ENCODE peak calls at places on chromosomes 3 and 15, in seven cellular contexts. N is IMR-90, X is lung, R is body of pancreas, O is sigmoid colon, M is AG09319, W is tibial artery. I is an unnamed sample.
A peak's percentile ranks its signal among the peaks of the same experiment; 100 is the strongest.

GRCh38 chr3:155890671-155891190 is 20.3 kb downstream of the GMPS start:
- DNase-seq in O (no peak), R (no peak), N (peak; percentile 53), W (no peak), X (no peak), M (peak; percentile 47), I (no peak)

GRCh38 chr15:65106011-65106590 is 8.9 kb downstream of the UBAP1L start:
- DNase-seq in M (no peak), W (no peak), N (no peak), O (no peak), R (no peak), X (no peak), I (no peak)

GRCh38 chr15:23687143-23687470 is at the start of gene NDN:
- DNase-seq in R (peak; percentile 56), N (peak; percentile 52), M (no peak), W (no peak), O (peak; percentile 70), X (peak; percentile 42), I (peak; percentile 86)

GRCh38 chr3:143600762-143601161 is 247.5 kb downstream of the SLC9A9 start:
- DNase-seq in O (no peak), N (no peak), W (no peak), X (no peak), M (no peak), R (no peak), I (no peak)

GRCh38 chr3:167783781-167784180 is 48.3 kb downstream of the SERPINI1 start:
- DNase-seq in N (no peak), W (no peak), X (no peak), O (no peak), M (no peak), R (no peak), I (no peak)

GRCh38 chr15:41530363-41530956 is 13.6 kb downstream of the RPAP1 start:
- DNase-seq in X (no peak), O (no peak), M (no peak), N (no peak), W (no peak), R (no peak), I (no peak)

GRCh38 chr15:90286678-90287077 is 21.2 kb downstream of the NGRN start:
- DNase-seq in R (no peak), X (no peak), M (no peak), W (no peak), N (peak; percentile 25), O (no peak), I (no peak)

GRCh38 chr3:13452490-13453335 is 27.4 kb upstream of the HDAC11 start:
- DNase-seq in R (peak; percentile 61), W (peak; percentile 26), N (peak; percentile 53), O (no peak), M (peak; percentile 5), X (no peak), I (no peak)

GRCh38 chr3:117562000-117562399 is 852.4 kb downstream of the TUSC7 start:
- DNase-seq in N (no peak), M (no peak), W (no peak), O (no peak), X (no peak), R (no peak), I (no peak)

GRCh38 chr3:40980467-40980866 is 218.8 kb upstream of the CTNNB1 start:
- DNase-seq in M (no peak), R (no peak), X (no peak), O (no peak), W (no peak), N (no peak), I (peak; percentile 27)

GRCh38 chr15:85785887-85786777 is 8.6 kb downstream of the KLHL25 start:
- DNase-seq in X (no peak), N (peak; percentile 58), W (no peak), R (peak; percentile 40), O (no peak), M (no peak), I (no peak)

GRCh38 chr3:100103558-100104441 is 10.5 kb downstream of the FILIP1L start:
- DNase-seq in O (no peak), W (no peak), X (no peak), R (peak; percentile 31), M (peak; percentile 52), N (peak; percentile 93), I (no peak)

GRCh38 chr15:85485956-85486567 is 105.7 kb downstream of the AKAP13 start:
- DNase-seq in N (peak; percentile 81), W (peak; percentile 43), O (no peak), M (peak; percentile 31), R (peak; percentile 80), X (peak; percentile 69), I (no peak)

GRCh38 chr3:39127296-39127906 is 19.9 kb downstream of the TTC21A start:
- DNase-seq in W (no peak), O (peak; percentile 44), N (no peak), M (no peak), X (no peak), R (no peak), I (no peak)

GRCh38 chr15:76973362-76973743 is 21.6 kb upstream of the PSTPIP1 start:
- DNase-seq in X (no peak), W (no peak), N (peak; percentile 20), R (peak; percentile 39), M (no peak), O (no peak), I (peak; percentile 75)

GRCh38 chr15:60004019-60004845 is at the start of gene FOXB1:
- DNase-seq in M (no peak), O (no peak), X (no peak), N (no peak), W (no peak), R (no peak), I (no peak)

GRCh38 chr3:55156851-55157650 is 229.2 kb upstream of the LRTM1 start:
- DNase-seq in R (no peak), W (no peak), M (no peak), N (no peak), O (no peak), X (no peak), I (no peak)

GRCh38 chr15:69161878-69162213 is 1.4 kb downstream of the GLCE start:
- DNase-seq in O (no peak), X (no peak), M (no peak), N (peak; percentile 4), R (no peak), W (no peak), I (no peak)
- TF ChIP-seq CTCF in O (no peak), X (no peak), M (no peak), N (no peak), R (no peak), W (no peak), I (no peak)

GRCh38 chr3:129402210-129402609 is 26.2 kb downstream of the EFCAB12 start:
- DNase-seq in W (no peak), N (no peak), R (no peak), M (no peak), O (no peak), X (no peak), I (no peak)
- TF ChIP-seq CTCF in W (no peak), N (no peak), R (no peak), M (no peak), O (no peak), X (no peak), I (no peak)

DNA sequence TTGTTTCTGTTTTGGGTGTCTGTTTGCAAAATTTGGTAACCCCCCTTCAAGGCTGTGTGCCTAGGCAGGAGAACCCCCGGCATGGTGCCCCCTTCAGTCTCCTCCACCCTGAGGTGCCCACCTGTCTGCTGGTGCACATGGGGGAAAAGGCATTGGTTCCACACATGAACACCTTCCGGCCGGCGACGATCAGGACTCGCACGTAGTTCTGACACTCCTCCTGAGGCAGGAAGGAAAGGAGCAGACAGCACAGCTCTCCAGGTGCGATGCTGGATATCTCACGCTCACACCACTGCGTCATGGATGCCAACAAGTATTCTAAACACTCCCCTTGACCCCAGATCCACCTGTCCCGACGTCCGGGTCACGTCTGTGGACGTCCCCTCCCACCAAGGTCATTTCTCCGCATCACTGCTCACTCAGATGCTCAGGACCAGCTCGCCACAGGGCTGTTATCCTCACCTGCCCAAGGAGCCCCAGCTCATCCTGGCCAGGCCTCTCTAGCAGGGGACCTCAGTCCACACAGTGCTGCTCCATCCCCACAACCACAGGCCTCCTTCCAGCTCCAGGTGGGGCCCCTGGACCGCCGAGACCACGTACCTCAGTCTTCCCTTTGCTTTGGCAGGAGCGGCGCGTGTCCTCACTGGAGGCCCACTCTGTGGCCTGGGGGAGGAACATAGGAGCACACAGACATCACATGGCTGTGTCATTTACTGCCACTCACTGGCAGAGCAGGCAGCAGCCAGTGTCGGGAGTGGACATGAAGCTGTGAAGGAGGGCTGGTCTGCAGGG is 99.0 kb downstream of the SEMA5B start:
- DNase-seq in M (no peak), W (peak; percentile 10), X (no peak), N (no peak), R (no peak), O (peak; percentile 56), I (no peak)
- TF ChIP-seq CTCF in M (no peak), W (no peak), X (no peak), N (no peak), R (no peak), O (no peak), I (no peak)

GRCh38 chr3:141114816-141115458 is 63.8 kb downstream of the SPSB4 start:
- DNase-seq in N (no peak), R (peak; percentile 61), M (no peak), O (no peak), W (no peak), X (no peak), I (peak; percentile 32)
- TF ChIP-seq CTCF in N (peak; percentile 10), R (peak; percentile 31), M (no peak), O (no peak), W (peak; percentile 22), X (no peak), I (peak; percentile 39)

GRCh38 chr3:164677317-164677716 is 401.0 kb downstream of the SI start:
- DNase-seq in M (no peak), R (no peak), N (no peak), W (no peak), O (no peak), X (no peak), I (no peak)

GRCh38 chr3:164679245-164679644 is 399.1 kb downstream of the SI start:
- DNase-seq in R (peak; percentile 11), O (no peak), X (no peak), M (no peak), N (no peak), W (no peak), I (no peak)

DNA sequence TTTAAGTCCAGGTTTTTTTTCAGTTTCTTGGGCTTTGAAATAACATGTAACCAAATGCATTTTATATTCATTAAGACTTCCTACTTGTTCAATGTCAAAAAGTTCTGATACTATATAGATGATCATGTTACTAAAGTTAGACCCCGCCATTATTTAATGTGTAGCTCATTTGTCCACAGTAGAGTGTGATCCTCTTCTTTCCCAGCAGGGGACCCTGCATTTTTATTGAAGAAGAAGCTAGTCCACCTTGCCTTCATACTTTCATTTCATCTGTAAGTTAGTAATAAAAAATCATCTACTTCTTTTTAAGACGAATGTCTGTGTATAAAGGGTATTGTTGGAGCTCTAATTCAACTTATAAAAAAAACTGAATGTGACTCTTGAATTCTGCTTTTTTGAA is 404.6 kb downstream of the SI start:
- DNase-seq in W (no peak), O (no peak), M (no peak), N (no peak), X (no peak), R (no peak), I (no peak)
- TF ChIP-seq CTCF in W (no peak), O (no peak), M (no peak), N (no peak), X (no peak), R (no peak), I (no peak)

I was measured in osteocyte.